ENCODE peak calls at places on chromosomes 7 and 10, in seven cellular contexts. O is left ventricle myocardium inferior; R is stimulated activated CD4-positive, alpha-beta T cell treated with anti-CD3 and anti-CD28 coated beads, TNF-alpha, amount 100 ng/mL, for 4 hours; V is HT-29; F is cardiac fibroblast; B is activated naive CD4-positive, alpha-beta T cell treated with anti-CD3 and anti-CD28 coated beads, Interleukin-2, amount 50 U/mL, for 16 hours; U is CD4-positive, alpha-beta T cell. I is an unnamed sample.
A peak's percentile ranks its signal among the peaks of the same experiment; 100 is the strongest.

GRCh38 chr7:44639701-44640321 is 33.4 kb downstream of the OGDH start:
- DNase-seq in U (no peak), R (no peak), F (peak; percentile 92), B (no peak), O (peak; percentile 36), V (peak; percentile 65), I (no peak)

GRCh38 chr7:105046414-105046813 is 32.4 kb downstream of the KMT2E start:
- DNase-seq in B (no peak), O (no peak), V (no peak), U (no peak), F (peak; percentile 59), R (no peak), I (no peak)

GRCh38 chr7:158973941-158974785 is 117.8 kb downstream of the DYNC2I1 start:
- DNase-seq in B (no peak), R (no peak), O (no peak), V (peak; percentile 58), U (no peak), F (no peak), I (no peak)

GRCh38 chr7:2940466-2940865 is 96.4 kb upstream of the GNA12 start:
- DNase-seq in F (no peak), B (no peak), U (no peak), R (no peak), O (no peak), V (no peak), I (no peak)

GRCh38 chr7:134527979-134528371 is 608 bp downstream of the AKR1B10 start:
- DNase-seq in U (no peak), B (no peak), R (no peak), V (peak; percentile 24), F (peak; percentile 80), O (no peak), I (no peak)

GRCh38 chr10:3877092-3878000 is 92.3 kb upstream of the KLF6 start:
- DNase-seq in O (no peak), B (no peak), F (peak; percentile 40), R (no peak), V (no peak), U (no peak), I (no peak)

GRCh38 chr7:33040803-33041516 is 21.6 kb downstream of the NT5C3A start:
- DNase-seq in O (no peak), R (peak; percentile 53), V (peak; percentile 95), B (peak; percentile 54), F (peak; percentile 34), U (peak; percentile 56), I (no peak)

GRCh38 chr10:120614685-120615084 is 157.7 kb downstream of the PLPP4 start:
- DNase-seq in O (no peak), R (no peak), B (no peak), F (no peak), V (no peak), U (no peak), I (no peak)

GRCh38 chr7:28083159-28083997 is 97.2 kb downstream of the JAZF1 start:
- DNase-seq in U (no peak), R (no peak), F (peak; percentile 90), O (no peak), B (no peak), V (no peak), I (no peak)

GRCh38 chr7:137475966-137476365 is 132.4 kb upstream of the PTN start:
- DNase-seq in O (no peak), U (no peak), B (no peak), R (no peak), V (no peak), F (no peak), I (no peak)